ENCODE peak calls at places on chromosome 2, in six cellular contexts. I, B, D, T, F and E are unnamed samples.

GRCh38 chr2:222594679-222595078 is 61.2 kb downstream of the FARSB start:
- DNase-seq in I (peak; percentile 47), F (no peak), T (no peak), B (peak; percentile 28), D (no peak), E (no peak)

GRCh38 chr2:105951390-105951694 is 206.6 kb downstream of the NCK2 start:
- DNase-seq in D (no peak), I (no peak), F (no peak), T (no peak), B (no peak), E (no peak)

GRCh38 chr2:84876369-84876768 is 4.5 kb downstream of the TRABD2A start:
- DNase-seq in D (no peak), F (no peak), I (no peak), T (no peak), B (no peak), E (no peak)

GRCh38 chr2:47903781-47904447 is 2.4 kb downstream of the FBXO11 start:
- DNase-seq in T (no peak), B (no peak), F (no peak), I (no peak), D (no peak), E (no peak)

GRCh38 chr2:219225350-219225749 is 4.1 kb downstream of the ATG9A start:
- DNase-seq in D (no peak), I (no peak), B (no peak), F (no peak), T (no peak), E (no peak)

GRCh38 chr2:174400853-174401252 is 5.3 kb downstream of the SCRN3 start:
- DNase-seq in I (no peak), D (no peak), B (no peak), F (no peak), T (no peak), E (no peak)

GRCh38 chr2:64348386-64349142 is 105.4 kb upstream of the LGALSL start:
- DNase-seq in B (no peak), F (no peak), I (no peak), T (no peak), D (no peak), E (no peak)

GRCh38 chr2:129728251-129728972 is 251.1 kb upstream of the RAB6C start:
- DNase-seq in B (no peak), F (no peak), I (no peak), T (no peak), D (no peak), E (no peak)

GRCh38 chr2:105803337-105803736 is 58.6 kb downstream of the NCK2 start:
- DNase-seq in D (peak; percentile 86), B (no peak), I (no peak), T (no peak), F (no peak), E (no peak)

GRCh38 chr2:58893645-58894336 is 652.7 kb upstream of the FANCL start:
- DNase-seq in I (no peak), F (no peak), B (no peak), D (no peak), T (no peak), E (no peak)

GRCh38 chr2:27297195-27297594 is 11.1 kb downstream of the UCN start:
- DNase-seq in D (no peak), F (no peak), B (no peak), I (no peak), T (no peak), E (no peak)

GRCh38 chr2:162113771-162114168 is 38.3 kb downstream of the GCG start:
- DNase-seq in F (no peak), D (no peak), I (no peak), B (no peak), T (no peak), E (no peak)

GRCh38 chr2:73076701-73077423 is 5.3 kb upstream of the SFXN5 start:
- DNase-seq in T (peak; percentile 50), D (no peak), F (no peak), B (no peak), I (no peak), E (no peak)

GRCh38 chr2:23520256-23520655 is 135.3 kb downstream of the KLHL29 start:
- DNase-seq in D (no peak), F (no peak), T (no peak), B (no peak), I (no peak), E (peak; percentile 43)

GRCh38 chr2:231169475-231169874 is 29.0 kb upstream of the ARMC9 start:
- DNase-seq in T (no peak), B (no peak), I (no peak), D (no peak), F (no peak), E (no peak)

GRCh38 chr2:64586054-64586453 is 61.9 kb downstream of the AFTPH start:
- DNase-seq in I (no peak), B (no peak), T (no peak), D (no peak), F (no peak), E (no peak)

DNA sequence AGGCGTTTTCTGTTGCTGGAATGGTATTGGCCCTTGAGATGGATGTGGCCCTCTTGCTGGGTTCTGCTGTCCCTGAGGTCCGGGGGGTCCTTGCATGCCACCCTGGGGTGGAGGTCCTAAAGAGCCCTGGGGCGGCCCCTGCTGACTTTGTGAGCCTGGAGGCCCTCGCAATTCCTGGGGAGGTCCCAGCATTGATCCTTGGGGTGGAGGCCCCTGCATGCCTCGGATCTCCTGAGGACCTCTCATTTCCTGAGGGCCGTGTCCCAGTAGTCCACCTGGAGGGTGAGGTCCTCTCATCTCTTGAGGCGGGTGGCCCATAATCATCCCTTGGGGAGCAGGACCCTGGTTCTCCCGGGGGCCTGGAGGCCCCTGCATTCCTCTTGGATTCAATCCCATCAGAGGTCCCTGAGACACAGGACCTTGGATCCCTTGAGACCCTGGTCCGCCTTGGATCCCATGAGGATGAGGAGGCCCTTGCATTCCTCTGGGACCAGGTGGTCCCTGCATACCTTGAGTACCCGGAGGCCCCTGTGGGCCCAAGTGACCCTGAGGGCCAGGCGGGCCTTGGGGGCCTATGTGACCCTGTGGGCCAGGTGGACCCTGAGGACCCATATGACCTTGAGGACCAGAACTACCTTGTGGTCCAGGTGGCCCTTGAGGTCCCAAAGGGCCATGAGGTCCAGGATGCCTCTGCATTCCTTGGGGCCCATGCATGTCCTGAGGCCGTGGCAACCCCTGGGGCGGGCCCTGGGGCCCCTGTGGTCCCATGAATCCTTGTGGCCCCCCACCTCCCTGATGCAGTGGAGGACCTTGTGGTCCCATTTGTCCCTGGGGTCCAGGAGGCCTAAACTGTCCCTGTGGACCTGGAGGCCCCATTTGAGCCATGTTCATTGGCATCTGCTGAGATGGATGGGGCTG is 18.3 kb downstream of the SFT2D3 start:
- DNase-seq in D (no peak), F (no peak), T (no peak), I (no peak), B (no peak), E (no peak)
- H3K36me3 ChIP-seq in D (peaks cover 8% of the 10 kb centered on the region), F (peaks cover 14% of the 10 kb centered on the region), T (peaks cover 36% of the 10 kb centered on the region), I (peaks cover 17% of the 10 kb centered on the region), B (peaks cover 38% of the 10 kb centered on the region), E (no peaks in the 10 kb centered on the region)

GRCh38 chr2:177254433-177255226 is 9.9 kb downstream of the NFE2L2 start:
- DNase-seq in D (no peak), I (peak; percentile 87), T (no peak), B (peak; percentile 88), F (no peak), E (peak; percentile 80)

GRCh38 chr2:177253704-177254103 is 10.8 kb downstream of the NFE2L2 start:
- DNase-seq in D (no peak), F (no peak), B (no peak), T (no peak), I (no peak), E (no peak)

GRCh38 chr2:177256695-177257094 is 7.8 kb downstream of the NFE2L2 start:
- DNase-seq in T (no peak), D (no peak), I (no peak), F (no peak), B (no peak), E (no peak)

GRCh38 chr2:177256026-177256425 is 8.5 kb downstream of the NFE2L2 start:
- DNase-seq in B (no peak), F (no peak), D (no peak), T (no peak), I (no peak), E (no peak)

GRCh38 chr2:177255227-177255601 is 9.3 kb downstream of the NFE2L2 start:
- DNase-seq in F (no peak), T (no peak), D (no peak), B (no peak), I (no peak), E (no peak)
- H3K27ac ChIP-seq in F (no peak overlapping the region), T (no peak overlapping the region), D (no peak overlapping the region), B (peak overlapping the region; percentile 64), I (peak overlapping the region; percentile 62), E (peak overlapping the region; percentile 60)

DNA sequence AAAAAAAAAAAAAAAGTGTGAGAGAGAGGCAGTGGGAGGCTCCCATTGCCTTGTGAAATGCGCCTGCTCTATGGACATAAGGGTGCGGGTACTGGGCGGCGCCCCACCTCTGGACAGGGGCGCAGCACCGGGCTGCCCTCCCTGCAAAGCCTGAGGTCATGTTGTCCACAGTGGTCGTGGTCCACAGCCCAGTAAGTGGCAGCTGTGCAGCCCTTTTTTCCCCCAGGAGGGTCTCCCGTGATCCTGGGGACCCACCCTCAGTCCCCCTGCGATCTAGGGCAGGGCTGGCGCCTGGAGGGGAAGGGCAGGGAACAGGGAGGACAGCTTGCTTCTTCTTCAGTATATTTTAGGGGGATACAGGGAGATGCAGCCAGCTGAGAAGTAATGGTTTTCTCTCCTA is 37.9 kb downstream of the LPIN1 start:
- DNase-seq in D (no peak), T (no peak), B (no peak), I (no peak), F (no peak), E (no peak)
- H3K36me3 ChIP-seq in D (peaks cover 47% of the 10 kb centered on the region), T (peaks cover 61% of the 10 kb centered on the region), B (peaks cover 34% of the 10 kb centered on the region), I (no peaks in the 10 kb centered on the region), F (no peaks in the 10 kb centered on the region), E (no peaks in the 10 kb centered on the region)

DNA sequence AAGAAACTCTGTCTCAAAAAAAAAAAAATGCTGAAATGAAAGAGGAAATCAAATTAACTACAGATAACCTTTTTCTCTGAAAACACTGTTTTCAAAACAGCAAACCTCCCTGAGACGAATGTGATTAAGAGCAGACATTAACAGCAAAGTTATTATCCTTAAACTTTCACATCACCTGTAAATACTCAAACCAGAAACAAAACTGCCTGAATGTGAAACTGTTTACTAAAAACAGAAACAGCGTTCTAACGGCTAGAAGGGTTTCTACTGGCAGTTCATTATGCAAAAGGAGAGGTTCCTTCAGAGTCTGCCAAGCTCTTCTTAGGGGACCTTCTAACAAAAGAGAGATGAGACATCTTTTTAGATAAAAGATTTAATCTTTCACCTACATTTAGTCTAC is 45.9 kb downstream of the PNO1 start:
- DNase-seq in B (no peak), F (no peak), T (no peak), D (peak; percentile 84), I (no peak), E (no peak)
- H3K27ac ChIP-seq in B (no peak overlapping the region), F (no peak overlapping the region), T (no peak overlapping the region), D (peak overlapping the region; percentile 72), I (no peak overlapping the region), E (no peak overlapping the region)

GRCh38 chr2:112756207-112756606 is 8.2 kb downstream of the CKAP2L start:
- DNase-seq in I (no peak), B (no peak), T (no peak), D (no peak), F (no peak), E (no peak)
- H3K36me3 ChIP-seq in I (no peaks in the 10 kb centered on the region), B (no peaks in the 10 kb centered on the region), T (no peaks in the 10 kb centered on the region), D (peaks cover 4% of the 10 kb centered on the region), F (no peaks in the 10 kb centered on the region), E (no peaks in the 10 kb centered on the region)

DNA sequence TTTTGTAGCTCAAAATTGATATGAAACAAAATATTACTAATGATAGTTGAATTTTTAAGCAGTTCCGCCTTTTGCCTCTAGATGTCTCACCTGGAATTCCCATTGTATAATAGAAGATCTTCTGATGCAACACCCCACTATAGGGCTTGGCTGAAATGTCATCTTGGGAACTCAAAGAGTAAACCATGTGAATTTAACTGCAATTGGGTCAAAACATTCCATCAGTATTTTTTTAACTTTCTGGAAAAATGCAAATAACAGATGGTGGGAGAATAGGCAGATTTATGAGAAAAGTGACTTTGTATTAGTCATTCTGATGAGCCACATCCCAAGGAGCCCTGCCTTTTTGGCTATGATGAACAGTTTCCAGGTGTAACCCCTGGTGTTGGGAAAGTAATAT is 489.9 kb downstream of the NYAP2 start:
- DNase-seq in I (peak; percentile 30), F (no peak), D (no peak), B (no peak), T (no peak), E (peak; percentile 20)
- H3K27ac ChIP-seq in I (no peak overlapping the region), F (no peak overlapping the region), D (no peak overlapping the region), B (no peak overlapping the region), T (no peak overlapping the region), E (no peak overlapping the region)